ENCODE peak calls at places on chromosome 1, in ten cellular contexts. W is neuronal stem cell, T is mesenchymal stem cell, H is OCI-LY7, L is IMR-90, J is H9, Q is mammary epithelial cell, K is hepatocyte, V is GM23338, N is fibroblast of lung. U is an unnamed sample.
A peak's percentile ranks its signal among the peaks of the same experiment; 100 is the strongest.

GRCh38 chr1:31723828-31724359 is 20.1 kb upstream of the COL16A1 start:
- DNase-seq in W (peak; percentile 86), T (peak; percentile 78), H (peak; percentile 69), L (peak; percentile 75), J (peak; percentile 84), Q (peak; percentile 84), K (peak; percentile 91), V (peak; percentile 95), N (peak; percentile 75), U (peak; percentile 62)

GRCh38 chr1:58528518-58528917 is 18.0 kb downstream of the OMA1 start:
- DNase-seq in W (no peak), T (peak; percentile 37), H (no peak), L (peak; percentile 78), J (no peak), Q (peak; percentile 67), K (no peak), V (no peak), N (peak; percentile 67), U (peak; percentile 36)

GRCh38 chr1:9161963-9162362 is 33.1 kb upstream of the GPR157 start:
- DNase-seq in W (no peak), T (no peak), H (no peak), L (no peak), J (no peak), Q (no peak), K (no peak), V (no peak), N (no peak), U (peak; percentile 53)

GRCh38 chr1:231828182-231828920 is 201.8 kb downstream of the DISC1 start:
- DNase-seq in W (no peak), T (peak; percentile 95), H (no peak), L (peak; percentile 95), J (no peak), Q (peak; percentile 84), K (peak; percentile 45), V (no peak), N (peak; percentile 97), U (peak; percentile 71)

GRCh38 chr1:241703001-241703400 is 50.9 kb downstream of the WDR64 start:
- DNase-seq in W (no peak), T (no peak), H (no peak), L (no peak), J (no peak), Q (no peak), K (no peak), V (no peak), N (no peak), U (no peak)

GRCh38 chr1:59017501-59018231 is 233.8 kb upstream of the JUN start:
- DNase-seq in W (no peak), T (peak; percentile 86), H (no peak), L (peak; percentile 36), J (no peak), Q (peak; percentile 28), K (no peak), V (no peak), N (peak; percentile 79), U (no peak)

GRCh38 chr1:201774224-201774982 is 54.6 kb upstream of the IPO9 start:
- DNase-seq in W (no peak), T (peak; percentile 70), H (no peak), L (peak; percentile 89), J (no peak), Q (peak; percentile 86), K (no peak), V (no peak), N (peak; percentile 94), U (no peak)

GRCh38 chr1:24656046-24656445 is 12.9 kb downstream of the SRRM1 start:
- DNase-seq in W (no peak), T (no peak), H (no peak), L (no peak), J (no peak), Q (no peak), K (no peak), V (no peak), N (no peak), U (no peak)

GRCh38 chr1:8754993-8755392 is 62.4 kb downstream of the RERE start:
- DNase-seq in W (no peak), T (no peak), H (peak; percentile 26), L (no peak), J (no peak), Q (no peak), K (no peak), V (peak; percentile 46), N (peak; percentile 47), U (no peak)

GRCh38 chr1:41917835-41918449 is 780 bp downstream of the HIVEP3 start:
- DNase-seq in W (peak; percentile 59), T (peak; percentile 54), H (no peak), L (peak; percentile 29), J (peak; percentile 56), Q (peak; percentile 41), K (peak; percentile 38), V (peak; percentile 81), N (peak; percentile 55), U (peak; percentile 42)

GRCh38 chr1:212858461-212859265 is 588 bp downstream of the FLVCR1 start:
- DNase-seq in W (no peak), T (peak; percentile 62), H (peak; percentile 49), L (peak; percentile 31), J (no peak), Q (peak; percentile 48), K (peak; percentile 45), V (peak; percentile 24), N (peak; percentile 50), U (peak; percentile 41)

GRCh38 chr1:199762567-199762966 is 264.9 kb upstream of the NR5A2 start:
- DNase-seq in W (no peak), T (no peak), H (no peak), L (no peak), J (no peak), Q (no peak), K (no peak), V (no peak), N (no peak), U (no peak)

GRCh38 chr1:41240806-41241747 is 1.0 kb downstream of the SCMH1 start:
- DNase-seq in W (peak; percentile 37), T (peak; percentile 62), H (peak; percentile 78), L (peak; percentile 17), J (peak; percentile 61), Q (peak; percentile 32), K (peak; percentile 76), V (peak; percentile 72), N (peak; percentile 41), U (no peak)

GRCh38 chr1:58363639-58364038 is 182.9 kb downstream of the OMA1 start:
- DNase-seq in W (no peak), T (no peak), H (no peak), L (no peak), J (no peak), Q (no peak), K (no peak), V (no peak), N (no peak), U (no peak)

GRCh38 chr1:172487550-172487949 is 43.7 kb upstream of the PIGC start:
- DNase-seq in W (peak; percentile 12), T (no peak), H (no peak), L (no peak), J (no peak), Q (no peak), K (no peak), V (no peak), N (no peak), U (no peak)

GRCh38 chr1:181398544-181398943 is 84.8 kb upstream of the CACNA1E start:
- DNase-seq in W (no peak), T (no peak), H (no peak), L (no peak), J (no peak), Q (no peak), K (no peak), V (no peak), N (no peak), U (no peak)

GRCh38 chr1:181394766-181395165 is 88.6 kb upstream of the CACNA1E start:
- DNase-seq in W (no peak), T (no peak), H (no peak), L (no peak), J (no peak), Q (no peak), K (no peak), V (no peak), N (no peak), U (no peak)

GRCh38 chr1:181397841-181398240 is 85.5 kb upstream of the CACNA1E start:
- DNase-seq in W (no peak), T (no peak), H (no peak), L (no peak), J (no peak), Q (no peak), K (no peak), V (no peak), N (no peak), U (no peak)

GRCh38 chr1:181396811-181397210 is 86.5 kb upstream of the CACNA1E start:
- DNase-seq in W (no peak), T (no peak), H (no peak), L (no peak), J (no peak), Q (no peak), K (no peak), V (no peak), N (no peak), U (no peak)

GRCh38 chr1:181396171-181396670 is 87.1 kb upstream of the CACNA1E start:
- DNase-seq in W (no peak), T (no peak), H (no peak), L (no peak), J (no peak), Q (no peak), K (no peak), V (no peak), N (no peak), U (no peak)
- H2AFZ ChIP-seq in W (no peak overlapping the region), T (no peak overlapping the region), H (no peak overlapping the region), L (no peak overlapping the region), J (no peak overlapping the region), Q (no peak overlapping the region), K (no peak overlapping the region), V (no peak overlapping the region), N (no peak overlapping the region), U (no peak overlapping the region)

GRCh38 chr1:72282690-72283203 is 408 bp upstream of the NEGR1 start:
- DNase-seq in W (peak; percentile 86), T (peak; percentile 93), H (no peak), L (peak; percentile 89), J (peak; percentile 89), Q (peak; percentile 95), K (peak; percentile 92), V (peak; percentile 91), N (peak; percentile 94), U (peak; percentile 74)
- H2AFZ ChIP-seq in W (peak overlapping the region; percentile 95), T (no peak overlapping the region), H (no peak overlapping the region), L (peak overlapping the region; percentile 96), J (no peak overlapping the region), Q (peak overlapping the region; percentile 100), K (peak overlapping the region; percentile 100), V (peak overlapping the region; percentile 34), N (peak overlapping the region; percentile 78), U (peak overlapping the region; percentile 96)

GRCh38 chr1:38246955-38247952 is 200.7 kb upstream of the POU3F1 start:
- DNase-seq in W (peak; percentile 42), T (peak; percentile 23), H (no peak), L (peak; percentile 5), J (no peak), Q (no peak), K (peak; percentile 67), V (no peak), N (peak; percentile 40), U (no peak)
- H2AFZ ChIP-seq in W (no peak overlapping the region), T (no peak overlapping the region), H (no peak overlapping the region), L (no peak overlapping the region), J (no peak overlapping the region), Q (no peak overlapping the region), K (no peak overlapping the region), V (no peak overlapping the region), N (no peak overlapping the region), U (no peak overlapping the region)

DNA sequence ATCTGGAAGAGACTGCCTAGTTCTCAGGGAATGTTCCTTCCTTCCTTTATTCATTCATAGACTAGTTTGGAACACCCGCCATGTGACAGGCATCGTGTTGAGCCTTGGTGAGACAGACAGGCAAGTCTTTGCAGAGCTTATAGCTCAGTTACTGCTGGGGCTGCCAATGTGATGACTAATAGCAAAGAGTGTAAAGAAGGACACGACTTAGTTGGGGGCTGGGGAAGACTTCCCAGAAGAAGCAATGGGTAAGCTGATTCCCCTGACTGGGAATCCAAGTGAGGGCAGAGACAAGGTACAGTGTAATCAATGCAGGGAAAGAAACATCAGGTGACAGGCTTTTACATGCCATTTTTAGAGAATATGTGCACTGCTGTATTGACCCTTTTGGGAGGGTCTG is 51.2 kb downstream of the TENT5C start:
- DNase-seq in W (peak; percentile 5), T (peak; percentile 89), H (no peak), L (peak; percentile 77), J (no peak), Q (peak; percentile 82), K (peak; percentile 76), V (no peak), N (peak; percentile 90), U (peak; percentile 57)
- H2AFZ ChIP-seq in W (no peak overlapping the region), T (no peak overlapping the region), H (peak overlapping the region; percentile 70), L (no peak overlapping the region), J (no peak overlapping the region), Q (peak overlapping the region; percentile 4), K (no peak overlapping the region), V (peak overlapping the region; percentile 78), N (no peak overlapping the region), U (no peak overlapping the region)

U was measured in PC-9.